ENCODE peak calls at places on chromosomes 2 and 18, in four cellular contexts. B is RWPE1, L is IMR-90, N is astrocyte. K is an unnamed sample.

GRCh38 chr2:109287838-109288237 is 158.8 kb downstream of the SH3RF3 start:
- DNase-seq in B (no peak), L (no peak), N (no peak), K (no peak)

GRCh38 chr2:162002623-162003200 is 71.3 kb downstream of the DPP4 start:
- DNase-seq in B (no peak), L (no peak), N (no peak), K (no peak)

GRCh38 chr2:30625600-30626208 is 178.7 kb downstream of the LCLAT1 start:
- DNase-seq in B (no peak), L (no peak), N (no peak), K (no peak)

GRCh38 chr2:37670378-37671012 is 947 bp downstream of the CDC42EP3 start:
- DNase-seq in B (no peak), L (no peak), N (no peak), K (no peak)

GRCh38 chr2:111042772-111043771 is 77.6 kb upstream of the BCL2L11 start:
- DNase-seq in B (no peak), L (no peak), N (no peak), K (no peak)

GRCh38 chr18:67896471-67896870 is 380.0 kb upstream of the DSEL start:
- DNase-seq in B (no peak), L (no peak), N (no peak), K (no peak)

GRCh38 chr18:53789376-53790247 is 434.9 kb downstream of the MBD2 start:
- DNase-seq in B (no peak), L (no peak), N (no peak), K (no peak)

GRCh38 chr2:64751286-64752260 is 97.9 kb upstream of the SERTAD2 start:
- DNase-seq in B (peak; percentile 61), L (peak; percentile 49), N (peak; percentile 99), K (peak; percentile 81)

GRCh38 chr2:197247083-197247482 is 63.5 kb downstream of the ANKRD44 start:
- DNase-seq in B (no peak), L (no peak), N (no peak), K (no peak)

GRCh38 chr18:62436636-62437519 is 85.9 kb upstream of the ZCCHC2 start:
- DNase-seq in B (peak; percentile 72), L (peak; percentile 56), N (peak; percentile 39), K (no peak)

GRCh38 chr18:47863041-47863440 is 67.4 kb downstream of the SMAD2 start:
- DNase-seq in B (no peak), L (no peak), N (no peak), K (no peak)

GRCh38 chr2:207796585-207797350 is 27.1 kb upstream of the FZD5 start:
- DNase-seq in B (no peak), L (peak; percentile 28), N (no peak), K (no peak)

GRCh38 chr2:225008179-225008829 is 34.0 kb downstream of the DOCK10 start:
- DNase-seq in B (no peak), L (no peak), N (no peak), K (no peak)

GRCh38 chr18:13577091-13577697 is 149.2 kb downstream of the FAM210A start:
- DNase-seq in B (no peak), L (peak; percentile 7), N (peak; percentile 60), K (no peak)

GRCh38 chr2:7673843-7674242 is 756.6 kb downstream of the RNF144A start:
- DNase-seq in B (no peak), L (no peak), N (peak; percentile 69), K (no peak)

GRCh38 chr2:171362396-171362795 is 71.4 kb downstream of the METTL8 start:
- DNase-seq in B (no peak), L (no peak), N (no peak), K (no peak)

GRCh38 chr2:96336873-96337272 is 1.3 kb downstream of the NCAPH start:
- DNase-seq in B (no peak), L (no peak), N (no peak), K (no peak)

GRCh38 chr2:3413642-3414041 is 34.1 kb downstream of the TRAPPC12 start:
- DNase-seq in B (no peak), L (no peak), N (no peak), K (no peak)

GRCh38 chr2:121219866-121220265 is 65.1 kb downstream of the TFCP2L1 start:
- DNase-seq in B (no peak), L (no peak), N (no peak), K (no peak)

GRCh38 chr18:39966275-39966674 is 1988.8 kb upstream of the PIK3C3 start:
- DNase-seq in B (peak; percentile 6), L (no peak), N (no peak), K (no peak)

GRCh38 chr2:156147594-156148330 is 184.8 kb downstream of the NR4A2 start:
- DNase-seq in B (peak; percentile 32), L (no peak), N (peak; percentile 14), K (peak; percentile 63)

GRCh38 chr2:43021791-43022500 is 204.5 kb downstream of the ZFP36L2 start:
- DNase-seq in B (no peak), L (no peak), N (no peak), K (no peak)

GRCh38 chr18:62957885-62958472 is 242.6 kb downstream of the PHLPP1 start:
- DNase-seq in B (no peak), L (peak; percentile 14), N (no peak), K (no peak)

GRCh38 chr2:178155524-178155923 is 38.8 kb upstream of the OSBPL6 start:
- DNase-seq in B (no peak), L (no peak), N (no peak), K (no peak)

GRCh38 chr18:32289480-32290075 is 99.7 kb downstream of the MEP1B start:
- DNase-seq in B (peak; percentile 32), L (peak; percentile 72), N (peak; percentile 33), K (no peak)

GRCh38 chr2:203869610-203870042 is 2.1 kb downstream of the CTLA4 start:
- DNase-seq in B (no peak), L (no peak), N (no peak), K (no peak)

GRCh38 chr2:165539985-165540384 is 70.5 kb downstream of the CSRNP3 start:
- DNase-seq in B (no peak), L (no peak), N (no peak), K (no peak)

GRCh38 chr2:165544897-165545296 is 75.4 kb downstream of the CSRNP3 start:
- DNase-seq in B (no peak), L (no peak), N (no peak), K (no peak)
- H3K27ac ChIP-seq in B (no peak overlapping the region), L (no peak overlapping the region), N (no peak overlapping the region), K (no peak overlapping the region)

DNA sequence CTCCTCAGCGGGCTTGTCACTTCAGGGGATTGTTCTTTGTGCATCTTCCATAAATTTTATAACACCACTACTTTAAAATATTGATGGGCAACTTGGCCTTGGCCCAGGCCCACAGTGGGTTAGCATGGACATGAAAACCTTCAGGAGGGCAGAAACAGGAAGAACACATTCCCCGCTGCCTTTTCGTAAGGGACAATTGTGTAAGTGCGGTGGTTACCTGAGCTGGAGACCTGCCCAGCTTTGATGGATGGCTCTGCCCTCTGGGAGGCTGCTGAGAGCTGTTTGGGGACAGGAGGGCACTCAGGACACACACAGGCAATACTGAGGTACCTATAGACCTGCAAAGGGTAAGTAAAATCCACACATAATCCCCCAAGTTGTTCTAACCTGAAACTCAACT is 46.8 kb downstream of the FECH start:
- DNase-seq in B (no peak), L (no peak), N (no peak), K (no peak)
- H3K27ac ChIP-seq in B (no peak overlapping the region), L (no peak overlapping the region), N (no peak overlapping the region), K (no peak overlapping the region)

GRCh38 chr2:9275399-9275798 is 68.8 kb downstream of the ASAP2 start:
- DNase-seq in B (no peak), L (no peak), N (no peak), K (no peak)
- H3K27ac ChIP-seq in B (peak overlapping the region; percentile 36), L (no peak overlapping the region), N (no peak overlapping the region), K (peak overlapping the region; percentile 61)

GRCh38 chr2:191895195-191895594 is 48.3 kb upstream of the CAVIN2 start:
- DNase-seq in B (no peak), L (no peak), N (no peak), K (no peak)
- H3K27ac ChIP-seq in B (peak overlapping the region; percentile 88), L (peak overlapping the region; percentile 44), N (peak overlapping the region; percentile 49), K (peak overlapping the region; percentile 30)

GRCh38 chr2:69224495-69224803 is 162.6 kb downstream of the GFPT1 start:
- DNase-seq in B (no peak), L (no peak), N (no peak), K (no peak)

GRCh38 chr2:69225933-69226332 is 161.1 kb downstream of the GFPT1 start:
- DNase-seq in B (no peak), L (peak; percentile 67), N (peak; percentile 88), K (no peak)

GRCh38 chr2:69222984-69223658 is 163.9 kb downstream of the GFPT1 start:
- DNase-seq in B (no peak), L (peak; percentile 55), N (no peak), K (no peak)

GRCh38 chr2:69221960-69222751 is 164.9 kb downstream of the GFPT1 start:
- DNase-seq in B (no peak), L (peak; percentile 82), N (peak; percentile 67), K (no peak)

GRCh38 chr2:69223759-69224494 is 163.1 kb downstream of the GFPT1 start:
- DNase-seq in B (no peak), L (no peak), N (no peak), K (no peak)
- H3K27ac ChIP-seq in B (no peak overlapping the region), L (peak overlapping the region; percentile 97), N (no peak overlapping the region), K (no peak overlapping the region)